ENCODE peak calls at places on chromosomes 6 and 20, in four cellular contexts. A is pancreas, J is GM12878, T is adrenal gland. R is an unnamed sample. For H3K4me1, the result is how much of the 10 kb centered on the place peaks cover.

GRCh38 chr6:112004397-112005341 is 49.2 kb upstream of the CCN6 start:
- DNase-seq in A (no peak), J (no peak), T (no peak), R (no peak)

GRCh38 chr6:42104095-42104806 is 38.2 kb downstream of the C6orf132 start:
- DNase-seq in A (no peak), J (peak), T (peak), R (peak)

GRCh38 chr6:101747160-101747559 is 353.7 kb downstream of the GRIK2 start:
- DNase-seq in A (no peak), J (no peak), T (no peak), R (no peak)

GRCh38 chr6:15498640-15499039 is 164.2 kb downstream of the DTNBP1 start:
- DNase-seq in A (no peak), J (no peak), T (no peak), R (no peak)

GRCh38 chr6:24352434-24352833 is 5.4 kb downstream of the DCDC2 start:
- DNase-seq in A (no peak), J (no peak), T (no peak), R (no peak)

GRCh38 chr20:44198872-44199271 is 11.7 kb downstream of the OSER1 start:
- DNase-seq in A (no peak), J (no peak), T (no peak), R (no peak)

GRCh38 chr20:22861990-22862389 is 173.1 kb upstream of the SSTR4 start:
- DNase-seq in A (no peak), J (no peak), T (peak), R (peak)

GRCh38 chr6:14736231-14736953 is 509.5 kb upstream of the JARID2 start:
- DNase-seq in A (no peak), J (no peak), T (no peak), R (no peak)

GRCh38 chr6:49606696-49607390 is 29.8 kb downstream of the RHAG start:
- DNase-seq in A (peak), J (peak), T (peak), R (peak)

GRCh38 chr6:170388113-170388512 is 81.6 kb downstream of the FAM120B start:
- DNase-seq in A (no peak), J (no peak), T (no peak), R (peak)

GRCh38 chr6:138036111-138036510 is 71.1 kb downstream of the PERP start:
- DNase-seq in A (no peak), J (no peak), T (no peak), R (no peak)

GRCh38 chr6:160386869-160387518 is 38.8 kb downstream of the SLC22A3 start:
- DNase-seq in A (peak), J (no peak), T (peak), R (no peak)

DNA sequence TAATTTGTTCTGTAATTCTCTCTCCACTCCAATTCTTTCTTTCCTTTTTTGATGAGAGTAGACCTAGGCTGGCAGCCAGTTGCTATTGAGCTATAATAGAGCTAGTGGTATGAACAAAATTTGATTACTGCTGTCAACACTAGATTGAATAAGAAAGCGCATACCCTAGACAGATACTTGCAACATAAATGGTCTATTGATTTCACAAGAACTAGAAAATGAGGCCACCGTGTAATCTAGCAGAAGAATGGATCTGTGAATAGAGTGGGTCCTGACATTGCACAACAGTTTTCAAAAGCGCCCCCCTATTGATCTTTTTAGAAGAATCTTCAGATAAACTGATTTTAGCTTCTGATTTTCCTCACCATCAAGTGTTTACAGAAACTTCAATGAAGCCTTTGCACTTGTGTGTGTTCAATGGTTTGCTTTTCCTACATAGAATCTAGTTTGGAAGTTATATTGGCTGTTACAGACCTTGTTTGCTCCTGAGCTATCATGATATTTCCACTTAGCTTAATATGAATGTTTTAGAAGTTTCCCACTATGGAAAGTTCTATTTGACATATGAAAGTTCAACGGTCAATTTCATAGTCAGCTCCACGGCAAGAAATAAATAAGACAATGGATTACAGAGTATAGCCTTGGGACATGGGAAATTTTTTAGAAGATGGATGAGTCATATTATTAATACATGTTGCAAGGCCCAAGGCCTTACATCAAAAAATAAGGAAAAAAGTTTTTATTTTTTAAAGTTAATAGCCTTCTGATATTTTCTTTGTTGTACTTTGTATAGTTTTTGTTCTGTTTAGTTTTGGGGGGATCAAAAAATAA is 55.6 kb downstream of the UTRN start:
- DNase-seq in A (no peak), J (no peak), T (no peak), R (peak)
- H3K4me1 ChIP-seq in A (under half), J (under half), T (half or more), R (under half)

GRCh38 chr6:136014454-136015421 is 163.2 kb downstream of the PDE7B start:
- DNase-seq in A (no peak), J (no peak), T (peak), R (peak)
- H3K4me1 ChIP-seq in A (under half), J (under half), T (under half), R (under half)

GRCh38 chr20:1327827-1328679 is 886 bp downstream of the SDCBP2 start:
- DNase-seq in A (no peak), J (no peak), T (peak), R (no peak)

GRCh38 chr20:1328680-1329330 is at the start of gene SDCBP2:
- DNase-seq in A (peak), J (no peak), T (peak), R (no peak)

GRCh38 chr20:1331801-1332453 is 3.0 kb upstream of the SDCBP2 start:
- DNase-seq in A (no peak), J (no peak), T (peak), R (no peak)

GRCh38 chr20:1331101-1331500 is 2.2 kb upstream of the SDCBP2 start:
- DNase-seq in A (no peak), J (no peak), T (peak), R (no peak)

DNA sequence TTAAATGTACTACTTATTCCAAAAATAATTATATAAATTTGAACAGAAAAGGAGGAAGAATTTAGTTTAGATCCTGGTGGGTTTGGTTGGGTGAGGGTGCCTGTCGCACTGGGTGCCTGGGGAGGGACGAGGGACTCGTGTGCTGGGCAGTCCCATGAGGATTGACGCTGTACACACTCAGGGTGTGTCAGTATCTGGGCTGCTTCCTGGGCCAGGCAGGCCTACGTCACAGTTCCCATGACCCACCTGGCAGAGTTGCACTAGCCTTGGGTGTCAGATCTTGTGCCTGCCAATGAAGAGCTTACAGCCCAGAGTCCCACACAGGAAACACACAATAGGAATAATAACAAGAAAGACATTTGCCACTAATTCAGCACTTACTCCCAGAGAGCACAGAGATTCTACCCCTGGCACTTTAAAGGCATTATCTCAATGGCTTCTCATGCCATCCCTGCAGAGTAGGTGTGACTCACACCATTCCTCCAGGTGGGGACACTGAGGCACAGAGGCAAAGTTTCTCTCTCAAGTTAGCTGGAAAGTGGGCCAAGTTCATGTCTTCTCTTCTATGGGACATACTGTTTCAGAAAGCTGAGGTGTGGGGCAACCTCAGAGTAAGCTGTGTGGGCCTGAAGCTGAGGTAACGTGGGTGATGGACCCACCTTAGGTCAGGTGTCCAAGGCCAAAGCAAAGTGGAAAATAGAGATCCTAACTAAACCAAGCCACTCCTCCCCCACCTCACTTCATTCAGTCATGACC is 1.3 kb upstream of the SDCBP2 start:
- DNase-seq in A (peak), J (peak), T (peak), R (peak)
- H3K4me1 ChIP-seq in A (under half), J (under half), T (half or more), R (under half)

GRCh38 chr6:46095251-46095650 is 34.5 kb upstream of the ENPP4 start:
- DNase-seq in A (no peak), J (no peak), T (no peak), R (no peak)
- H3K4me1 ChIP-seq in A (under half), J (under half), T (under half), R (under half)